ENCODE peak calls at places on chromosomes 11 and 22, in nine cellular contexts. T is body of pancreas; K is nucleus accumbens; J is naive thymus-derived CD4-positive, alpha-beta T cell; L is ureter; U is tibial nerve; Q is AG04450; C is stimulated activated CD4-positive, alpha-beta T cell treated with anti-CD3 and anti-CD28 coated beads, Interleukin-12 subunit alpha, Interleukin-12 subunit beta, amount 100 ng/mL, for 24 hours; W is activated naive CD4-positive, alpha-beta T cell treated with Interleukin-2 at 50 U/mL for 16 hours. O is an unnamed sample.

GRCh38 chr11:76623171-76623883 is 47.2 kb downstream of the LRRC32 start:
- DNase-seq in T (no peak), K (no peak), J (no peak), L (peak; percentile 25), U (no peak), Q (no peak), C (no peak), W (no peak), O (no peak)

GRCh38 chr11:13120691-13121090 is 111.6 kb downstream of the RASSF10 start:
- DNase-seq in T (no peak), K (no peak), J (no peak), L (no peak), U (no peak), Q (no peak), C (no peak), W (no peak), O (peak; percentile 41)

GRCh38 chr22:46982635-46983034 is 220.2 kb downstream of the TBC1D22A start:
- DNase-seq in T (no peak), K (no peak), J (no peak), L (no peak), U (no peak), Q (no peak), C (no peak), W (no peak), O (no peak)

GRCh38 chr22:39658367-39658766 is 87.8 kb downstream of the CACNA1I start:
- DNase-seq in T (no peak), K (no peak), J (peak; percentile 85), L (no peak), U (no peak), Q (no peak), C (no peak), W (peak; percentile 22), O (no peak)

GRCh38 chr11:110251837-110252236 is 44.6 kb downstream of the RDX start:
- DNase-seq in T (peak; percentile 75), K (no peak), J (no peak), L (no peak), U (no peak), Q (no peak), C (no peak), W (no peak), O (peak; percentile 42)

GRCh38 chr22:45413368-45414211 is at the start of the genes RIBC2 and SMC1B:
- DNase-seq in T (peak; percentile 83), K (peak; percentile 33), J (peak; percentile 83), L (peak; percentile 72), U (peak; percentile 35), Q (no peak), C (peak; percentile 83), W (peak; percentile 81), O (peak; percentile 21)

GRCh38 chr22:38467904-38468760 is at the start of gene KDELR3:
- DNase-seq in T (peak; percentile 66), K (no peak), J (no peak), L (peak; percentile 59), U (peak; percentile 49), Q (peak; percentile 30), C (peak; percentile 20), W (peak; percentile 57), O (peak; percentile 40)

GRCh38 chr11:44133335-44133946 is 38.0 kb downstream of the EXT2 start:
- DNase-seq in T (peak; percentile 34), K (no peak), J (no peak), L (no peak), U (no peak), Q (no peak), C (no peak), W (no peak), O (peak; percentile 16)

GRCh38 chr11:70549386-70549785 is 151.1 kb downstream of the CTTN start:
- DNase-seq in T (no peak), K (no peak), J (no peak), L (no peak), U (no peak), Q (no peak), C (no peak), W (no peak), O (no peak)

GRCh38 chr22:30325724-30326703 is 727 bp downstream of the TBC1D10A start:
- DNase-seq in T (peak; percentile 47), K (no peak), J (no peak), L (no peak), U (no peak), Q (no peak), C (no peak), W (no peak), O (no peak)

GRCh38 chr22:49793296-49793695 is 34.4 kb downstream of the BRD1 start:
- DNase-seq in T (no peak), K (no peak), J (no peak), L (no peak), U (no peak), Q (no peak), C (no peak), W (no peak), O (no peak)

GRCh38 chr22:49789289-49790141 is 38.2 kb downstream of the BRD1 start:
- DNase-seq in T (no peak), K (no peak), J (peak; percentile 54), L (no peak), U (peak; percentile 30), Q (no peak), C (peak; percentile 4), W (peak; percentile 26), O (peak; percentile 26)

GRCh38 chr11:37109205-37109585 is 511.2 kb upstream of the RAG2 start:
- DNase-seq in T (no peak), K (no peak), J (no peak), L (no peak), U (no peak), Q (no peak), C (no peak), W (no peak), O (no peak)